ENCODE peak calls at places on chromosomes 4 and X, in eight cellular contexts. D is CD4-positive, alpha-beta memory T cell; H is adipocyte; W is SW 1271; E is tibial nerve; P is stimulated activated CD4-positive, alpha-beta T cell treated with anti-CD3 and anti-CD28 coated beads, Interleukin-15, amount 100 ng/mL, for 1 hour; O is activated CD4-positive, alpha-beta T cell treated with anti-CD3 and anti-CD28 coated beads for 24 hours; F is H54. L is an unnamed sample.

GRCh38 chr4:66000500-66001117 is 330.3 kb upstream of the EPHA5 start:
- DNase-seq in D (no peak), H (peak), W (no peak), E (no peak), P (no peak), O (no peak), F (no peak), L (no peak)

GRCh38 chr4:128424524-128425195 is 137.0 kb upstream of the PGRMC2 start:
- DNase-seq in D (no peak), H (peak), W (no peak), E (peak), P (no peak), O (no peak), F (no peak), L (no peak)

GRCh38 chr4:88109123-88109864 is 49.1 kb downstream of the ABCG2 start:
- DNase-seq in D (no peak), H (no peak), W (no peak), E (no peak), P (no peak), O (no peak), F (no peak), L (no peak)

GRCh38 chr4:158010346-158010745 is 162.5 kb downstream of the GASK1B start:
- DNase-seq in D (no peak), H (no peak), W (no peak), E (no peak), P (no peak), O (no peak), F (no peak), L (no peak)

GRCh38 chr4:75005727-75006126 is 72.8 kb downstream of the PARM1 start:
- DNase-seq in D (no peak), H (no peak), W (no peak), E (no peak), P (no peak), O (no peak), F (no peak), L (no peak)

GRCh38 chr4:180668732-180669131 is 1574.5 kb upstream of the TENM3 start:
- DNase-seq in D (no peak), H (no peak), W (no peak), E (no peak), P (no peak), O (no peak), F (no peak), L (no peak)

GRCh38 chr4:165058676-165059075 is 5.0 kb downstream of the TRIM75 start:
- DNase-seq in D (no peak), H (no peak), W (no peak), E (no peak), P (no peak), O (no peak), F (no peak), L (no peak)

GRCh38 chrX:136034622-136035021 is 49.4 kb downstream of the SLC9A6 start:
- DNase-seq in D (no peak), H (no peak), W (no peak), E (no peak), P (no peak), O (no peak), F (no peak), L (no peak)

GRCh38 chrX:21926527-21927278 is 13.8 kb upstream of the SMS start:
- DNase-seq in D (no peak), H (peak), W (peak), E (no peak), P (no peak), O (no peak), F (no peak), L (no peak)

GRCh38 chr4:11777447-11777846 is 348.8 kb upstream of the HS3ST1 start:
- DNase-seq in D (no peak), H (no peak), W (no peak), E (no peak), P (no peak), O (no peak), F (no peak), L (no peak)

GRCh38 chr4:5462896-5463295 is 245.5 kb downstream of the EVC2 start:
- DNase-seq in D (no peak), H (no peak), W (no peak), E (no peak), P (no peak), O (no peak), F (no peak), L (no peak)

GRCh38 chr4:145231906-145232700 is 51.7 kb upstream of the OTUD4 start:
- DNase-seq in D (no peak), H (peak), W (no peak), E (no peak), P (no peak), O (no peak), F (no peak), L (no peak)

GRCh38 chr4:152618971-152619370 is 60.8 kb downstream of the TMEM154 start:
- DNase-seq in D (no peak), H (no peak), W (no peak), E (no peak), P (no peak), O (no peak), F (no peak), L (no peak)

GRCh38 chrX:129116651-129117050 is 406.6 kb downstream of the SMARCA1 start:
- DNase-seq in D (no peak), H (no peak), W (no peak), E (no peak), P (no peak), O (no peak), F (no peak), L (no peak)

GRCh38 chrX:17860179-17860780 is 818 bp downstream of the RAI2 start:
- DNase-seq in D (no peak), H (peak), W (no peak), E (no peak), P (no peak), O (no peak), F (no peak), L (no peak)

GRCh38 chrX:10414872-10415703 is 205.3 kb downstream of the MID1 start:
- DNase-seq in D (no peak), H (peak), W (no peak), E (no peak), P (no peak), O (no peak), F (no peak), L (no peak)

GRCh38 chr4:149708513-149709175 is 107.0 kb downstream of the IQCM start:
- DNase-seq in D (no peak), H (peak), W (no peak), E (no peak), P (no peak), O (no peak), F (no peak), L (no peak)

GRCh38 chr4:110442309-110442708 is 33.6 kb upstream of the ENPEP start:
- DNase-seq in D (no peak), H (no peak), W (no peak), E (no peak), P (no peak), O (no peak), F (no peak), L (no peak)

GRCh38 chr4:154958621-154959358 is 177.7 kb downstream of the RBM46 start:
- DNase-seq in D (no peak), H (peak), W (no peak), E (peak), P (no peak), O (no peak), F (no peak), L (no peak)

GRCh38 chr4:184590196-184590595 is 59.1 kb downstream of the CASP3 start:
- DNase-seq in D (no peak), H (no peak), W (no peak), E (no peak), P (no peak), O (no peak), F (no peak), L (no peak)

GRCh38 chr4:865121-865465 is 39.2 kb upstream of the CPLX1 start:
- DNase-seq in D (no peak), H (no peak), W (no peak), E (no peak), P (no peak), O (no peak), F (no peak), L (no peak)

GRCh38 chrX:134670241-134670811 is 12.1 kb upstream of the PLAC1 start:
- DNase-seq in D (no peak), H (peak), W (no peak), E (no peak), P (no peak), O (no peak), F (peak), L (no peak)

L was measured in immature natural killer cell.